ENCODE peak calls at places on chromosome 7, in nine cellular contexts. One of them, this sample, is unnamed.

GRCh38 chr7:13991791-13992620 is 2.5 kb upstream of the ETV1 start:
- DNase-seq in adrenal gland: no peak
- DNase-seq in fibroblast of lung: peak; percentile 44
- DNase-seq in HCT116: no peak
- DNase-seq in right lobe of liver: no peak
- DNase-seq in breast epithelium: no peak
- DNase-seq in CD8-positive, alpha-beta T cell: no peak
- DNase-seq in Panc1: no peak
- DNase-seq in cardiac fibroblast: no peak
- DNase-seq in this sample: no peak

GRCh38 chr7:7565746-7566650 is 686 bp upstream of the MIOS start:
- DNase-seq in adrenal gland: peak; percentile 15
- DNase-seq in fibroblast of lung: no peak
- DNase-seq in HCT116: peak; percentile 33
- DNase-seq in right lobe of liver: peak; percentile 48
- DNase-seq in breast epithelium: no peak
- DNase-seq in CD8-positive, alpha-beta T cell: no peak
- DNase-seq in Panc1: peak; percentile 65
- DNase-seq in cardiac fibroblast: no peak
- DNase-seq in this sample: no peak

GRCh38 chr7:75842836-75843446 is 29.3 kb upstream of the CCL24 start:
- DNase-seq in adrenal gland: peak; percentile 35
- DNase-seq in fibroblast of lung: peak; percentile 94
- DNase-seq in HCT116: no peak
- DNase-seq in right lobe of liver: no peak
- DNase-seq in breast epithelium: no peak
- DNase-seq in CD8-positive, alpha-beta T cell: no peak
- DNase-seq in Panc1: peak; percentile 47
- DNase-seq in cardiac fibroblast: peak; percentile 97
- DNase-seq in this sample: peak; percentile 63

GRCh38 chr7:39228946-39229345 is 251.2 kb downstream of the POU6F2 start:
- DNase-seq in adrenal gland: no peak
- DNase-seq in fibroblast of lung: no peak
- DNase-seq in HCT116: no peak
- DNase-seq in right lobe of liver: no peak
- DNase-seq in breast epithelium: no peak
- DNase-seq in CD8-positive, alpha-beta T cell: no peak
- DNase-seq in Panc1: no peak
- DNase-seq in cardiac fibroblast: peak; percentile 3
- DNase-seq in this sample: no peak

GRCh38 chr7:78510580-78511188 is 712.1 kb downstream of the PHTF2 start:
- DNase-seq in adrenal gland: peak; percentile 25
- DNase-seq in fibroblast of lung: peak; percentile 71
- DNase-seq in HCT116: peak; percentile 8
- DNase-seq in right lobe of liver: no peak
- DNase-seq in breast epithelium: no peak
- DNase-seq in CD8-positive, alpha-beta T cell: no peak
- DNase-seq in Panc1: peak; percentile 28
- DNase-seq in cardiac fibroblast: peak; percentile 65
- DNase-seq in this sample: peak; percentile 32

GRCh38 chr7:40799-41750 is 151.3 kb upstream of the FAM20C start:
- DNase-seq in adrenal gland: no peak
- DNase-seq in fibroblast of lung: no peak
- DNase-seq in HCT116: no peak
- DNase-seq in right lobe of liver: peak; percentile 38
- DNase-seq in breast epithelium: peak; percentile 30
- DNase-seq in CD8-positive, alpha-beta T cell: peak; percentile 5
- DNase-seq in Panc1: no peak
- DNase-seq in cardiac fibroblast: no peak
- DNase-seq in this sample: no peak

GRCh38 chr7:1086588-1087461 is 1.1 kb upstream of the GPER1 start:
- DNase-seq in adrenal gland: peak; percentile 77
- DNase-seq in fibroblast of lung: peak; percentile 55
- DNase-seq in HCT116: peak; percentile 34
- DNase-seq in right lobe of liver: peak; percentile 82
- DNase-seq in breast epithelium: peak; percentile 76
- DNase-seq in CD8-positive, alpha-beta T cell: peak; percentile 78
- DNase-seq in Panc1: no peak
- DNase-seq in cardiac fibroblast: peak; percentile 67
- DNase-seq in this sample: no peak

GRCh38 chr7:31327071-31327470 is 13.5 kb downstream of the NEUROD6 start:
- DNase-seq in adrenal gland: no peak
- DNase-seq in fibroblast of lung: no peak
- DNase-seq in HCT116: no peak
- DNase-seq in right lobe of liver: no peak
- DNase-seq in breast epithelium: no peak
- DNase-seq in CD8-positive, alpha-beta T cell: no peak
- DNase-seq in Panc1: no peak
- DNase-seq in cardiac fibroblast: no peak
- DNase-seq in this sample: no peak

GRCh38 chr7:101971457-101971856 is 154.0 kb downstream of the CUX1 start:
- DNase-seq in adrenal gland: no peak
- DNase-seq in fibroblast of lung: no peak
- DNase-seq in HCT116: no peak
- DNase-seq in right lobe of liver: no peak
- DNase-seq in breast epithelium: no peak
- DNase-seq in CD8-positive, alpha-beta T cell: no peak
- DNase-seq in Panc1: no peak
- DNase-seq in cardiac fibroblast: no peak
- DNase-seq in this sample: no peak

GRCh38 chr7:159031750-159032149 is 112.9 kb downstream of the VIPR2 start:
- DNase-seq in adrenal gland: no peak
- DNase-seq in fibroblast of lung: no peak
- DNase-seq in HCT116: no peak
- DNase-seq in right lobe of liver: no peak
- DNase-seq in breast epithelium: peak; percentile 41
- DNase-seq in CD8-positive, alpha-beta T cell: no peak
- DNase-seq in Panc1: no peak
- DNase-seq in cardiac fibroblast: no peak
- DNase-seq in this sample: no peak

GRCh38 chr7:130960208-130960988 is 226.4 kb upstream of the KLF14 start:
- DNase-seq in adrenal gland: no peak
- DNase-seq in fibroblast of lung: peak; percentile 99
- DNase-seq in HCT116: peak; percentile 87
- DNase-seq in right lobe of liver: no peak
- DNase-seq in breast epithelium: no peak
- DNase-seq in CD8-positive, alpha-beta T cell: peak; percentile 39
- DNase-seq in Panc1: peak; percentile 89
- DNase-seq in cardiac fibroblast: peak; percentile 97
- DNase-seq in this sample: peak; percentile 97

GRCh38 chr7:131196808-131197207 is 130.9 kb upstream of the MKLN1 start:
- DNase-seq in adrenal gland: no peak
- DNase-seq in fibroblast of lung: peak; percentile 44
- DNase-seq in HCT116: no peak
- DNase-seq in right lobe of liver: no peak
- DNase-seq in breast epithelium: no peak
- DNase-seq in CD8-positive, alpha-beta T cell: no peak
- DNase-seq in Panc1: no peak
- DNase-seq in cardiac fibroblast: peak; percentile 52
- DNase-seq in this sample: no peak

GRCh38 chr7:537911-538634 is 18.4 kb upstream of the PDGFA start:
- DNase-seq in adrenal gland: peak; percentile 92
- DNase-seq in fibroblast of lung: peak; percentile 81
- DNase-seq in HCT116: peak; percentile 83
- DNase-seq in right lobe of liver: no peak
- DNase-seq in breast epithelium: no peak
- DNase-seq in CD8-positive, alpha-beta T cell: no peak
- DNase-seq in Panc1: peak; percentile 73
- DNase-seq in cardiac fibroblast: peak; percentile 88
- DNase-seq in this sample: peak; percentile 64

GRCh38 chr7:40828686-40829085 is 693.9 kb downstream of the SUGCT start:
- DNase-seq in adrenal gland: no peak
- DNase-seq in fibroblast of lung: no peak
- DNase-seq in HCT116: no peak
- DNase-seq in right lobe of liver: no peak
- DNase-seq in breast epithelium: no peak
- DNase-seq in CD8-positive, alpha-beta T cell: no peak
- DNase-seq in Panc1: no peak
- DNase-seq in cardiac fibroblast: no peak
- DNase-seq in this sample: no peak

GRCh38 chr7:621572-622285 is 102.1 kb upstream of the PDGFA start:
- DNase-seq in adrenal gland: no peak
- DNase-seq in fibroblast of lung: no peak
- DNase-seq in HCT116: no peak
- DNase-seq in right lobe of liver: no peak
- DNase-seq in breast epithelium: no peak
- DNase-seq in CD8-positive, alpha-beta T cell: no peak
- DNase-seq in Panc1: no peak
- DNase-seq in cardiac fibroblast: no peak
- DNase-seq in this sample: no peak

GRCh38 chr7:28176174-28176573 is 4.4 kb downstream of the JAZF1 start:
- DNase-seq in adrenal gland: peak; percentile 20
- DNase-seq in fibroblast of lung: no peak
- DNase-seq in HCT116: no peak
- DNase-seq in right lobe of liver: no peak
- DNase-seq in breast epithelium: no peak
- DNase-seq in CD8-positive, alpha-beta T cell: no peak
- DNase-seq in Panc1: no peak
- DNase-seq in cardiac fibroblast: no peak
- DNase-seq in this sample: no peak

GRCh38 chr7:36128448-36129047 is 24.5 kb upstream of the EEPD1 start:
- DNase-seq in adrenal gland: peak; percentile 88
- DNase-seq in fibroblast of lung: peak; percentile 96
- DNase-seq in HCT116: peak; percentile 60
- DNase-seq in right lobe of liver: peak; percentile 88
- DNase-seq in breast epithelium: peak; percentile 81
- DNase-seq in CD8-positive, alpha-beta T cell: no peak
- DNase-seq in Panc1: peak; percentile 89
- DNase-seq in cardiac fibroblast: peak; percentile 88
- DNase-seq in this sample: peak; percentile 68

DNA sequence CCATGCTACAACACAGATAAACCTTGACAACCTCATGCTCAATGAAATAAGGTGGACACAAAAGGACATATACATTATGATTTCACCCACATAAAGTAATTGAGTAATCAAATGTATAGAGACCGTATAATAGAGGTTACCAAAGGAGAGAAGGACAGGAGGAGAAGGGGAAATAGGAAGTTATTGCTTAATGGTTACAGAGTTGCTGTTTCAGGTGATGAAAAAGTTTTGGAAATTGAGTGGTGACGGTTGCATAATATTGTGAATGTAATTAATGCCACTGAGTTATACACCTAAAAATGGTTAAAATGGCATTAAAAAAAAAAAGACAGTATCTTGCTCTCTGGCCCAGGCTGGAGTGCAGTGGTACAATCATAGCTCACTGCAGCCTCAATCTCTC is 1.5 kb upstream of the OGDH start:
- DNase-seq in adrenal gland: no peak
- DNase-seq in fibroblast of lung: no peak
- DNase-seq in HCT116: no peak
- DNase-seq in right lobe of liver: no peak
- DNase-seq in breast epithelium: no peak
- DNase-seq in CD8-positive, alpha-beta T cell: no peak
- DNase-seq in Panc1: no peak
- DNase-seq in cardiac fibroblast: no peak
- DNase-seq in this sample: no peak
- H3K4me3 ChIP-seq in adrenal gland: no peak overlapping the region
- H3K4me3 ChIP-seq in fibroblast of lung: no peak overlapping the region
- H3K4me3 ChIP-seq in HCT116: no peak overlapping the region
- H3K4me3 ChIP-seq in right lobe of liver: no peak overlapping the region
- H3K4me3 ChIP-seq in breast epithelium: no peak overlapping the region
- H3K4me3 ChIP-seq in CD8-positive, alpha-beta T cell: no peak overlapping the region
- H3K4me3 ChIP-seq in Panc1: no peak overlapping the region
- H3K4me3 ChIP-seq in cardiac fibroblast: no peak overlapping the region
- H3K4me3 ChIP-seq in this sample: no peak overlapping the region

DNA sequence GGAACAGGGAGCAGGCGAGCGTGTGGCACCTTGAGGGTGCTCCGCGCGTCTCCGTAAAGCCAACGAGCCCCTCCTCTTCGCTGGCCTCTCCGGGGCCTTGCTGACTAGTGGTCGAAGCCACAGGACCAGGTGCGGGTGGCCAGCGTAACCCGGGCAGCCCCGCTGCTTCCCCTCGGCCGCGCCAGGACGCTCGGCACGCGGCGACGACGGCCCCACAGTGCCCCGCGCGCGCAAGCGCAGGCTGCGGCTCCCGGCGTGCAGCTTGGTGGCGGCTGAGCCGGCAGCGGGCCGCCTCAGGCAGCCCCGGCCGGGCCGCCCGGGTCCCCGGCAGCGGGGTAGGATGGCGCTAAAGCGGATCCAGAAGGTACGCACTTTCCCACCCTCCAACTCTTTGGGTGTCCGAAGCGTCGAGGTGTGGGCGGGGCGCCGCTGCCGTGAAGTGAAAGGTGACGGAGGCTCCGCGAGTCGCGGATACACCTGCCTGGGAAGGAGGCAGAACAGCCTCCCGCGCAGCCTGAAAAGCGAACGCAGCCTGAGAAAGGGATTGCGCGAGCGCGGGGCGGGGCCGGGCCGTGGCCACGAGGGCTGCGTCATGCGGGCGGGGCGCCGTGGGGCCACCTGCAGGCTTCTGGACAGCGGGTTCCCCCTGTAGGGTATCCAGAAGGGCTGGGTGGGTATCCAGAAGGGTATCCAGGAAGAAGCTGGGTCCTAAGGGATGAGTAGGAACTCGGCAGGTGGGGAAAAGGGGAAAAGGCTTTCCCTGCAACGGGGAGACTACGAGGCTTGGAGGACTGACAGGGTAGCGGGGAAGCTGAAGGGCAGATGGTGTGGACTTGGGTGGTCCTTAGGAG is at the start of gene UBE2D4:
- DNase-seq in adrenal gland: peak; percentile 92
- DNase-seq in fibroblast of lung: peak; percentile 59
- DNase-seq in HCT116: peak; percentile 71
- DNase-seq in right lobe of liver: peak; percentile 93
- DNase-seq in breast epithelium: peak; percentile 84
- DNase-seq in CD8-positive, alpha-beta T cell: peak; percentile 91
- DNase-seq in Panc1: peak; percentile 54
- DNase-seq in cardiac fibroblast: peak; percentile 65
- DNase-seq in this sample: no peak
- TF ChIP-seq CTCF in adrenal gland: no peak
- TF ChIP-seq CTCF in fibroblast of lung: no peak
- TF ChIP-seq CTCF in HCT116: no peak
- TF ChIP-seq CTCF in right lobe of liver: no peak
- TF ChIP-seq CTCF in breast epithelium: no peak
- TF ChIP-seq CTCF in CD8-positive, alpha-beta T cell: no peak
- TF ChIP-seq CTCF in Panc1: no peak
- TF ChIP-seq CTCF in cardiac fibroblast: peak; percentile 2
- TF ChIP-seq CTCF in this sample: no peak

GRCh38 chr7:113143486-113144257 is 25.3 kb upstream of the SMIM30 start:
- DNase-seq in adrenal gland: no peak
- DNase-seq in fibroblast of lung: no peak
- DNase-seq in HCT116: no peak
- DNase-seq in right lobe of liver: no peak
- DNase-seq in breast epithelium: no peak
- DNase-seq in CD8-positive, alpha-beta T cell: no peak
- DNase-seq in Panc1: no peak
- DNase-seq in cardiac fibroblast: no peak
- DNase-seq in this sample: no peak
- H3K4me3 ChIP-seq in adrenal gland: no peak overlapping the region
- H3K4me3 ChIP-seq in fibroblast of lung: no peak overlapping the region
- H3K4me3 ChIP-seq in HCT116: no peak overlapping the region
- H3K4me3 ChIP-seq in right lobe of liver: no peak overlapping the region
- H3K4me3 ChIP-seq in breast epithelium: no peak overlapping the region
- H3K4me3 ChIP-seq in CD8-positive, alpha-beta T cell: no peak overlapping the region
- H3K4me3 ChIP-seq in Panc1: no peak overlapping the region
- H3K4me3 ChIP-seq in cardiac fibroblast: no peak overlapping the region
- H3K4me3 ChIP-seq in this sample: no peak overlapping the region

DNA sequence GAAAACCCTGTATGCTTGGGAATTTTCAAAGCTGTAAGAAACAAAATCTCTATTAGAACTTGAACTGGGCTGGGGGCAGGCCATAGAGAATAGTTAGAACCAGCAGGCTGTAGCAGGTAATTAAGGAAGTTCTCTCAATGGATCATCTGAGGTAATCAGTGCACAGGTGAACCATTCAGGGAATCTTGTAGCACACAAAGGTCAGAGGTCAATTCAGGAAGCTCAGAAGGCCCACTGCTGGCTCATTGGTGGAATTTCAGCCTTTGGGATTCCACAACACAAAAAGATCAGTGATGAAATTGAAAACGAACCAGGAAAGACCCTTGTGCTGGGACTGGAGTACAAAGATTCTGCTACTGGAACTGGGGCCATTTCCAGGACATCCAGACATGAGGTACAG is 82.0 kb downstream of the TMEM168 start:
- DNase-seq in adrenal gland: no peak
- DNase-seq in fibroblast of lung: no peak
- DNase-seq in HCT116: no peak
- DNase-seq in right lobe of liver: no peak
- DNase-seq in breast epithelium: no peak
- DNase-seq in CD8-positive, alpha-beta T cell: no peak
- DNase-seq in Panc1: no peak
- DNase-seq in cardiac fibroblast: no peak
- DNase-seq in this sample: no peak
- TF ChIP-seq CTCF in adrenal gland: no peak
- TF ChIP-seq CTCF in fibroblast of lung: no peak
- TF ChIP-seq CTCF in HCT116: no peak
- TF ChIP-seq CTCF in right lobe of liver: no peak
- TF ChIP-seq CTCF in breast epithelium: no peak
- TF ChIP-seq CTCF in CD8-positive, alpha-beta T cell: no peak
- TF ChIP-seq CTCF in Panc1: peak; percentile 6
- TF ChIP-seq CTCF in cardiac fibroblast: no peak
- TF ChIP-seq CTCF in this sample: no peak